ENCODE peak calls at places on chromosomes 12 and 14, in five cellular contexts. One of them, this sample, is unnamed.

GRCh38 chr12:114812858-114813761 is 129.1 kb upstream of the TBX3 start:
- DNase-seq in stimulated activated CD4-positive, alpha-beta T cell treated with anti-CD3 and anti-CD28 coated beads, Interleukin-12 subunit alpha, Interleukin-12 subunit beta, amount 100 ng/mL, for 4 hours: no peak
- DNase-seq in EL: no peak
- DNase-seq in AG04449: no peak
- DNase-seq in activated T-helper 1 cell treated with anti-CD3 and anti-CD28 coated beads, Interleukin-2, amount 50 U/mL, for 16 hours: no peak
- DNase-seq in this sample: no peak

GRCh38 chr12:68098939-68099338 is 60.6 kb downstream of the IFNG start:
- DNase-seq in stimulated activated CD4-positive, alpha-beta T cell treated with anti-CD3 and anti-CD28 coated beads, Interleukin-12 subunit alpha, Interleukin-12 subunit beta, amount 100 ng/mL, for 4 hours: no peak
- DNase-seq in AG04449: no peak
- DNase-seq in EL: no peak
- DNase-seq in activated T-helper 1 cell treated with anti-CD3 and anti-CD28 coated beads, Interleukin-2, amount 50 U/mL, for 16 hours: no peak
- DNase-seq in this sample: no peak

GRCh38 chr14:101449114-101449513 is 112.2 kb upstream of the DIO3 start:
- DNase-seq in AG04449: no peak
- DNase-seq in activated T-helper 1 cell treated with anti-CD3 and anti-CD28 coated beads, Interleukin-2, amount 50 U/mL, for 16 hours: no peak
- DNase-seq in EL: no peak
- DNase-seq in stimulated activated CD4-positive, alpha-beta T cell treated with anti-CD3 and anti-CD28 coated beads, Interleukin-12 subunit alpha, Interleukin-12 subunit beta, amount 100 ng/mL, for 4 hours: no peak
- DNase-seq in this sample: no peak

GRCh38 chr12:89574736-89575208 is 48.9 kb upstream of the POC1B start:
- DNase-seq in EL: peak
- DNase-seq in stimulated activated CD4-positive, alpha-beta T cell treated with anti-CD3 and anti-CD28 coated beads, Interleukin-12 subunit alpha, Interleukin-12 subunit beta, amount 100 ng/mL, for 4 hours: no peak
- DNase-seq in AG04449: no peak
- DNase-seq in activated T-helper 1 cell treated with anti-CD3 and anti-CD28 coated beads, Interleukin-2, amount 50 U/mL, for 16 hours: no peak
- DNase-seq in this sample: no peak

GRCh38 chr12:113252494-113252893 is 31.2 kb downstream of the TPCN1 start:
- DNase-seq in stimulated activated CD4-positive, alpha-beta T cell treated with anti-CD3 and anti-CD28 coated beads, Interleukin-12 subunit alpha, Interleukin-12 subunit beta, amount 100 ng/mL, for 4 hours: no peak
- DNase-seq in EL: no peak
- DNase-seq in activated T-helper 1 cell treated with anti-CD3 and anti-CD28 coated beads, Interleukin-2, amount 50 U/mL, for 16 hours: no peak
- DNase-seq in AG04449: no peak
- DNase-seq in this sample: no peak

GRCh38 chr12:38508246-38508645 is 191.7 kb downstream of the ALG10B start:
- DNase-seq in stimulated activated CD4-positive, alpha-beta T cell treated with anti-CD3 and anti-CD28 coated beads, Interleukin-12 subunit alpha, Interleukin-12 subunit beta, amount 100 ng/mL, for 4 hours: no peak
- DNase-seq in AG04449: no peak
- DNase-seq in EL: no peak
- DNase-seq in activated T-helper 1 cell treated with anti-CD3 and anti-CD28 coated beads, Interleukin-2, amount 50 U/mL, for 16 hours: no peak
- DNase-seq in this sample: no peak

GRCh38 chr14:74257078-74257987 is 18.1 kb downstream of the VSX2 start:
- DNase-seq in AG04449: no peak
- DNase-seq in stimulated activated CD4-positive, alpha-beta T cell treated with anti-CD3 and anti-CD28 coated beads, Interleukin-12 subunit alpha, Interleukin-12 subunit beta, amount 100 ng/mL, for 4 hours: peak
- DNase-seq in activated T-helper 1 cell treated with anti-CD3 and anti-CD28 coated beads, Interleukin-2, amount 50 U/mL, for 16 hours: peak
- DNase-seq in EL: peak
- DNase-seq in this sample: peak

GRCh38 chr12:14567311-14568195 is at the start of gene PLBD1:
- DNase-seq in AG04449: no peak
- DNase-seq in stimulated activated CD4-positive, alpha-beta T cell treated with anti-CD3 and anti-CD28 coated beads, Interleukin-12 subunit alpha, Interleukin-12 subunit beta, amount 100 ng/mL, for 4 hours: no peak
- DNase-seq in EL: peak
- DNase-seq in activated T-helper 1 cell treated with anti-CD3 and anti-CD28 coated beads, Interleukin-2, amount 50 U/mL, for 16 hours: no peak
- DNase-seq in this sample: no peak

GRCh38 chr12:64682572-64683277 is 72.4 kb downstream of the RASSF3 start:
- DNase-seq in EL: no peak
- DNase-seq in AG04449: no peak
- DNase-seq in stimulated activated CD4-positive, alpha-beta T cell treated with anti-CD3 and anti-CD28 coated beads, Interleukin-12 subunit alpha, Interleukin-12 subunit beta, amount 100 ng/mL, for 4 hours: no peak
- DNase-seq in activated T-helper 1 cell treated with anti-CD3 and anti-CD28 coated beads, Interleukin-2, amount 50 U/mL, for 16 hours: no peak
- DNase-seq in this sample: no peak

GRCh38 chr12:79871621-79872020 is 63.3 kb downstream of the PPP1R12A start:
- DNase-seq in activated T-helper 1 cell treated with anti-CD3 and anti-CD28 coated beads, Interleukin-2, amount 50 U/mL, for 16 hours: no peak
- DNase-seq in EL: no peak
- DNase-seq in stimulated activated CD4-positive, alpha-beta T cell treated with anti-CD3 and anti-CD28 coated beads, Interleukin-12 subunit alpha, Interleukin-12 subunit beta, amount 100 ng/mL, for 4 hours: no peak
- DNase-seq in AG04449: no peak
- DNase-seq in this sample: no peak

GRCh38 chr14:51401272-51401671 is 161.2 kb downstream of the TMX1 start:
- DNase-seq in stimulated activated CD4-positive, alpha-beta T cell treated with anti-CD3 and anti-CD28 coated beads, Interleukin-12 subunit alpha, Interleukin-12 subunit beta, amount 100 ng/mL, for 4 hours: no peak
- DNase-seq in AG04449: no peak
- DNase-seq in EL: no peak
- DNase-seq in activated T-helper 1 cell treated with anti-CD3 and anti-CD28 coated beads, Interleukin-2, amount 50 U/mL, for 16 hours: no peak
- DNase-seq in this sample: no peak

GRCh38 chr14:36662543-36663403 is 1.1 kb downstream of the PAX9 start:
- DNase-seq in stimulated activated CD4-positive, alpha-beta T cell treated with anti-CD3 and anti-CD28 coated beads, Interleukin-12 subunit alpha, Interleukin-12 subunit beta, amount 100 ng/mL, for 4 hours: no peak
- DNase-seq in EL: no peak
- DNase-seq in activated T-helper 1 cell treated with anti-CD3 and anti-CD28 coated beads, Interleukin-2, amount 50 U/mL, for 16 hours: no peak
- DNase-seq in AG04449: no peak
- DNase-seq in this sample: no peak

GRCh38 chr14:71244341-71244740 is 337.1 kb downstream of the PCNX1 start:
- DNase-seq in activated T-helper 1 cell treated with anti-CD3 and anti-CD28 coated beads, Interleukin-2, amount 50 U/mL, for 16 hours: no peak
- DNase-seq in stimulated activated CD4-positive, alpha-beta T cell treated with anti-CD3 and anti-CD28 coated beads, Interleukin-12 subunit alpha, Interleukin-12 subunit beta, amount 100 ng/mL, for 4 hours: no peak
- DNase-seq in EL: no peak
- DNase-seq in AG04449: peak
- DNase-seq in this sample: no peak

GRCh38 chr12:10661338-10661737 is 12.5 kb downstream of the STYK1 start:
- DNase-seq in AG04449: no peak
- DNase-seq in stimulated activated CD4-positive, alpha-beta T cell treated with anti-CD3 and anti-CD28 coated beads, Interleukin-12 subunit alpha, Interleukin-12 subunit beta, amount 100 ng/mL, for 4 hours: no peak
- DNase-seq in activated T-helper 1 cell treated with anti-CD3 and anti-CD28 coated beads, Interleukin-2, amount 50 U/mL, for 16 hours: no peak
- DNase-seq in EL: peak
- DNase-seq in this sample: no peak

GRCh38 chr14:51774209-51774608 is 86.2 kb upstream of the GNG2 start:
- DNase-seq in activated T-helper 1 cell treated with anti-CD3 and anti-CD28 coated beads, Interleukin-2, amount 50 U/mL, for 16 hours: no peak
- DNase-seq in EL: no peak
- DNase-seq in AG04449: no peak
- DNase-seq in stimulated activated CD4-positive, alpha-beta T cell treated with anti-CD3 and anti-CD28 coated beads, Interleukin-12 subunit alpha, Interleukin-12 subunit beta, amount 100 ng/mL, for 4 hours: no peak
- DNase-seq in this sample: no peak

GRCh38 chr14:23154876-23155587 is 28.4 kb downstream of the SLC7A8 start:
- DNase-seq in AG04449: peak
- DNase-seq in stimulated activated CD4-positive, alpha-beta T cell treated with anti-CD3 and anti-CD28 coated beads, Interleukin-12 subunit alpha, Interleukin-12 subunit beta, amount 100 ng/mL, for 4 hours: no peak
- DNase-seq in EL: peak
- DNase-seq in activated T-helper 1 cell treated with anti-CD3 and anti-CD28 coated beads, Interleukin-2, amount 50 U/mL, for 16 hours: no peak
- DNase-seq in this sample: no peak

GRCh38 chr12:124676725-124677462 is 109.5 kb upstream of the NCOR2 start:
- DNase-seq in AG04449: no peak
- DNase-seq in stimulated activated CD4-positive, alpha-beta T cell treated with anti-CD3 and anti-CD28 coated beads, Interleukin-12 subunit alpha, Interleukin-12 subunit beta, amount 100 ng/mL, for 4 hours: no peak
- DNase-seq in EL: no peak
- DNase-seq in activated T-helper 1 cell treated with anti-CD3 and anti-CD28 coated beads, Interleukin-2, amount 50 U/mL, for 16 hours: no peak
- DNase-seq in this sample: no peak

GRCh38 chr14:44657688-44658388 is 150.8 kb upstream of the FSCB start:
- DNase-seq in stimulated activated CD4-positive, alpha-beta T cell treated with anti-CD3 and anti-CD28 coated beads, Interleukin-12 subunit alpha, Interleukin-12 subunit beta, amount 100 ng/mL, for 4 hours: no peak
- DNase-seq in AG04449: no peak
- DNase-seq in EL: no peak
- DNase-seq in activated T-helper 1 cell treated with anti-CD3 and anti-CD28 coated beads, Interleukin-2, amount 50 U/mL, for 16 hours: no peak
- DNase-seq in this sample: no peak

GRCh38 chr12:122724641-122725243 is 5.9 kb downstream of the HCAR1 start:
- DNase-seq in AG04449: no peak
- DNase-seq in stimulated activated CD4-positive, alpha-beta T cell treated with anti-CD3 and anti-CD28 coated beads, Interleukin-12 subunit alpha, Interleukin-12 subunit beta, amount 100 ng/mL, for 4 hours: no peak
- DNase-seq in EL: no peak
- DNase-seq in activated T-helper 1 cell treated with anti-CD3 and anti-CD28 coated beads, Interleukin-2, amount 50 U/mL, for 16 hours: no peak
- DNase-seq in this sample: no peak

GRCh38 chr14:78927261-78927660 is 757.1 kb downstream of the NRXN3 start:
- DNase-seq in stimulated activated CD4-positive, alpha-beta T cell treated with anti-CD3 and anti-CD28 coated beads, Interleukin-12 subunit alpha, Interleukin-12 subunit beta, amount 100 ng/mL, for 4 hours: no peak
- DNase-seq in activated T-helper 1 cell treated with anti-CD3 and anti-CD28 coated beads, Interleukin-2, amount 50 U/mL, for 16 hours: no peak
- DNase-seq in EL: no peak
- DNase-seq in AG04449: no peak
- DNase-seq in this sample: no peak

GRCh38 chr12:13941258-13942249 is 39.8 kb downstream of the GRIN2B start:
- DNase-seq in EL: peak
- DNase-seq in stimulated activated CD4-positive, alpha-beta T cell treated with anti-CD3 and anti-CD28 coated beads, Interleukin-12 subunit alpha, Interleukin-12 subunit beta, amount 100 ng/mL, for 4 hours: no peak
- DNase-seq in activated T-helper 1 cell treated with anti-CD3 and anti-CD28 coated beads, Interleukin-2, amount 50 U/mL, for 16 hours: no peak
- DNase-seq in AG04449: no peak
- DNase-seq in this sample: no peak

GRCh38 chr12:123200414-123200813 is 32.5 kb downstream of the MPHOSPH9 start:
- DNase-seq in stimulated activated CD4-positive, alpha-beta T cell treated with anti-CD3 and anti-CD28 coated beads, Interleukin-12 subunit alpha, Interleukin-12 subunit beta, amount 100 ng/mL, for 4 hours: peak
- DNase-seq in activated T-helper 1 cell treated with anti-CD3 and anti-CD28 coated beads, Interleukin-2, amount 50 U/mL, for 16 hours: no peak
- DNase-seq in AG04449: no peak
- DNase-seq in EL: no peak
- DNase-seq in this sample: no peak

GRCh38 chr14:105203057-105203494 is 22.0 kb upstream of the NUDT14 start:
- DNase-seq in activated T-helper 1 cell treated with anti-CD3 and anti-CD28 coated beads, Interleukin-2, amount 50 U/mL, for 16 hours: peak
- DNase-seq in EL: peak
- DNase-seq in AG04449: no peak
- DNase-seq in stimulated activated CD4-positive, alpha-beta T cell treated with anti-CD3 and anti-CD28 coated beads, Interleukin-12 subunit alpha, Interleukin-12 subunit beta, amount 100 ng/mL, for 4 hours: peak
- DNase-seq in this sample: no peak

GRCh38 chr12:48198619-48198973 is 4.5 kb downstream of the OR10AD1 start:
- DNase-seq in stimulated activated CD4-positive, alpha-beta T cell treated with anti-CD3 and anti-CD28 coated beads, Interleukin-12 subunit alpha, Interleukin-12 subunit beta, amount 100 ng/mL, for 4 hours: peak
- DNase-seq in AG04449: no peak
- DNase-seq in EL: peak
- DNase-seq in activated T-helper 1 cell treated with anti-CD3 and anti-CD28 coated beads, Interleukin-2, amount 50 U/mL, for 16 hours: peak
- DNase-seq in this sample: peak

GRCh38 chr12:88057994-88058718 is 29.0 kb upstream of the C12orf50 start:
- DNase-seq in AG04449: no peak
- DNase-seq in stimulated activated CD4-positive, alpha-beta T cell treated with anti-CD3 and anti-CD28 coated beads, Interleukin-12 subunit alpha, Interleukin-12 subunit beta, amount 100 ng/mL, for 4 hours: no peak
- DNase-seq in activated T-helper 1 cell treated with anti-CD3 and anti-CD28 coated beads, Interleukin-2, amount 50 U/mL, for 16 hours: no peak
- DNase-seq in EL: no peak
- DNase-seq in this sample: no peak

GRCh38 chr14:96940009-96940408 is 142.8 kb downstream of the VRK1 start:
- DNase-seq in activated T-helper 1 cell treated with anti-CD3 and anti-CD28 coated beads, Interleukin-2, amount 50 U/mL, for 16 hours: no peak
- DNase-seq in EL: no peak
- DNase-seq in AG04449: no peak
- DNase-seq in stimulated activated CD4-positive, alpha-beta T cell treated with anti-CD3 and anti-CD28 coated beads, Interleukin-12 subunit alpha, Interleukin-12 subunit beta, amount 100 ng/mL, for 4 hours: no peak
- DNase-seq in this sample: no peak

GRCh38 chr14:73238262-73238852 is 1.1 kb downstream of the PAPLN start:
- DNase-seq in stimulated activated CD4-positive, alpha-beta T cell treated with anti-CD3 and anti-CD28 coated beads, Interleukin-12 subunit alpha, Interleukin-12 subunit beta, amount 100 ng/mL, for 4 hours: no peak
- DNase-seq in AG04449: peak
- DNase-seq in activated T-helper 1 cell treated with anti-CD3 and anti-CD28 coated beads, Interleukin-2, amount 50 U/mL, for 16 hours: no peak
- DNase-seq in EL: peak
- DNase-seq in this sample: no peak

GRCh38 chr12:46608431-46609280 is 217.1 kb downstream of the SLC38A4 start:
- DNase-seq in activated T-helper 1 cell treated with anti-CD3 and anti-CD28 coated beads, Interleukin-2, amount 50 U/mL, for 16 hours: no peak
- DNase-seq in stimulated activated CD4-positive, alpha-beta T cell treated with anti-CD3 and anti-CD28 coated beads, Interleukin-12 subunit alpha, Interleukin-12 subunit beta, amount 100 ng/mL, for 4 hours: no peak
- DNase-seq in AG04449: peak
- DNase-seq in EL: peak
- DNase-seq in this sample: no peak

GRCh38 chr12:119990382-119990874 is 1.4 kb downstream of the BICDL1 start:
- DNase-seq in activated T-helper 1 cell treated with anti-CD3 and anti-CD28 coated beads, Interleukin-2, amount 50 U/mL, for 16 hours: no peak
- DNase-seq in EL: no peak
- DNase-seq in AG04449: no peak
- DNase-seq in stimulated activated CD4-positive, alpha-beta T cell treated with anti-CD3 and anti-CD28 coated beads, Interleukin-12 subunit alpha, Interleukin-12 subunit beta, amount 100 ng/mL, for 4 hours: no peak
- DNase-seq in this sample: no peak

GRCh38 chr12:116594325-116595038 is 35.3 kb downstream of the MAP1LC3B2 start:
- DNase-seq in AG04449: no peak
- DNase-seq in stimulated activated CD4-positive, alpha-beta T cell treated with anti-CD3 and anti-CD28 coated beads, Interleukin-12 subunit alpha, Interleukin-12 subunit beta, amount 100 ng/mL, for 4 hours: no peak
- DNase-seq in EL: no peak
- DNase-seq in activated T-helper 1 cell treated with anti-CD3 and anti-CD28 coated beads, Interleukin-2, amount 50 U/mL, for 16 hours: peak
- DNase-seq in this sample: no peak

GRCh38 chr14:90383731-90384542 is 12.9 kb upstream of the CALM1 start:
- DNase-seq in AG04449: no peak
- DNase-seq in activated T-helper 1 cell treated with anti-CD3 and anti-CD28 coated beads, Interleukin-2, amount 50 U/mL, for 16 hours: peak
- DNase-seq in stimulated activated CD4-positive, alpha-beta T cell treated with anti-CD3 and anti-CD28 coated beads, Interleukin-12 subunit alpha, Interleukin-12 subunit beta, amount 100 ng/mL, for 4 hours: peak
- DNase-seq in EL: no peak
- DNase-seq in this sample: peak

GRCh38 chr14:37194698-37195097 is 3.0 kb upstream of the MIPOL1 start:
- DNase-seq in stimulated activated CD4-positive, alpha-beta T cell treated with anti-CD3 and anti-CD28 coated beads, Interleukin-12 subunit alpha, Interleukin-12 subunit beta, amount 100 ng/mL, for 4 hours: no peak
- DNase-seq in AG04449: no peak
- DNase-seq in EL: no peak
- DNase-seq in activated T-helper 1 cell treated with anti-CD3 and anti-CD28 coated beads, Interleukin-2, amount 50 U/mL, for 16 hours: no peak
- DNase-seq in this sample: no peak

GRCh38 chr12:42756841-42757661 is 167.5 kb upstream of the PRICKLE1 start:
- DNase-seq in EL: peak
- DNase-seq in activated T-helper 1 cell treated with anti-CD3 and anti-CD28 coated beads, Interleukin-2, amount 50 U/mL, for 16 hours: no peak
- DNase-seq in AG04449: peak
- DNase-seq in stimulated activated CD4-positive, alpha-beta T cell treated with anti-CD3 and anti-CD28 coated beads, Interleukin-12 subunit alpha, Interleukin-12 subunit beta, amount 100 ng/mL, for 4 hours: no peak
- DNase-seq in this sample: no peak

GRCh38 chr12:12661086-12661485 is 34.9 kb downstream of the GPR19 start:
- DNase-seq in activated T-helper 1 cell treated with anti-CD3 and anti-CD28 coated beads, Interleukin-2, amount 50 U/mL, for 16 hours: no peak
- DNase-seq in EL: peak
- DNase-seq in stimulated activated CD4-positive, alpha-beta T cell treated with anti-CD3 and anti-CD28 coated beads, Interleukin-12 subunit alpha, Interleukin-12 subunit beta, amount 100 ng/mL, for 4 hours: no peak
- DNase-seq in AG04449: peak
- DNase-seq in this sample: no peak

GRCh38 chr14:93905623-93906022 is 21.5 kb upstream of the FAM181A start:
- DNase-seq in activated T-helper 1 cell treated with anti-CD3 and anti-CD28 coated beads, Interleukin-2, amount 50 U/mL, for 16 hours: no peak
- DNase-seq in AG04449: no peak
- DNase-seq in EL: no peak
- DNase-seq in stimulated activated CD4-positive, alpha-beta T cell treated with anti-CD3 and anti-CD28 coated beads, Interleukin-12 subunit alpha, Interleukin-12 subunit beta, amount 100 ng/mL, for 4 hours: no peak
- DNase-seq in this sample: no peak

GRCh38 chr14:37988472-37988871 is 219.2 kb upstream of the SSTR1 start:
- DNase-seq in stimulated activated CD4-positive, alpha-beta T cell treated with anti-CD3 and anti-CD28 coated beads, Interleukin-12 subunit alpha, Interleukin-12 subunit beta, amount 100 ng/mL, for 4 hours: no peak
- DNase-seq in activated T-helper 1 cell treated with anti-CD3 and anti-CD28 coated beads, Interleukin-2, amount 50 U/mL, for 16 hours: no peak
- DNase-seq in EL: peak
- DNase-seq in AG04449: no peak
- DNase-seq in this sample: no peak

This sample was measured in stimulated activated naive CD4-positive, alpha-beta T cell treated with Interleukin-2 at 50 U/mL for 16 hours.